ENCODE peak calls at places on chromosomes 5 and 9, in nine cellular contexts. E is WTC11; V is HTR-8/SVneo; X is D341Med; D is ureter; O is activated T-helper 1 cell treated with anti-CD3 and anti-CD28 coated beads, Interleukin-2, amount 50 U/mL, for 16 hours; U is left cardiac atrium; W is fibroblast of mammary gland; P is fibroblast of the conjunctiva. M is an unnamed sample.
A peak's percentile ranks its signal among the peaks of the same experiment; 100 is the strongest.

GRCh38 chr5:50325237-50325832 is 115.8 kb downstream of the EMB start:
- DNase-seq in W (peak; percentile 31), D (no peak), O (no peak), X (peak; percentile 16), U (no peak), P (no peak), V (peak; percentile 47), E (no peak), M (no peak)

GRCh38 chr5:159543326-159543725 is 213.0 kb upstream of the IL12B start:
- DNase-seq in W (no peak), X (no peak), P (no peak), D (no peak), E (no peak), U (no peak), O (no peak), V (no peak), M (no peak)

GRCh38 chr5:103109277-103109676 is 10.7 kb downstream of the GIN1 start:
- DNase-seq in E (no peak), P (no peak), X (no peak), D (no peak), U (no peak), O (no peak), W (no peak), V (no peak), M (no peak)

GRCh38 chr9:130680836-130681768 is 12.5 kb upstream of the EXOSC2 start:
- DNase-seq in P (peak; percentile 41), E (peak; percentile 76), X (peak; percentile 91), U (peak; percentile 88), V (peak; percentile 88), O (peak; percentile 48), W (peak; percentile 83), D (peak; percentile 75), M (peak; percentile 90)

GRCh38 chr5:81203729-81204128 is 29.4 kb upstream of the CKMT2 start:
- DNase-seq in W (no peak), V (no peak), X (no peak), O (no peak), P (no peak), D (no peak), U (no peak), E (no peak), M (no peak)

GRCh38 chr5:32710335-32710858 is 724 bp upstream of the NPR3 start:
- DNase-seq in W (peak; percentile 21), P (no peak), X (peak; percentile 57), D (no peak), U (peak; percentile 53), O (no peak), E (peak; percentile 53), V (peak; percentile 54), M (no peak)

GRCh38 chr9:71767421-71768321 is 642 bp downstream of the CEMIP2 start:
- DNase-seq in E (peak; percentile 40), P (no peak), D (peak; percentile 46), U (peak; percentile 33), V (no peak), O (no peak), W (peak; percentile 26), X (peak; percentile 47), M (no peak)

GRCh38 chr9:130074391-130075115 is 20.8 kb downstream of the GPR107 start:
- DNase-seq in P (no peak), O (no peak), U (no peak), E (no peak), W (no peak), D (no peak), X (peak; percentile 59), V (no peak), M (no peak)

GRCh38 chr9:109012009-109012875 is 1.1 kb downstream of the CTNNAL1 start:
- DNase-seq in U (peak; percentile 68), V (peak; percentile 83), W (peak; percentile 96), E (peak; percentile 57), P (peak; percentile 87), O (peak; percentile 15), X (peak; percentile 20), D (peak; percentile 54), M (peak; percentile 88)

GRCh38 chr5:73338201-73339126 is 110.1 kb downstream of the FOXD1 start:
- DNase-seq in D (no peak), V (no peak), P (peak; percentile 17), W (peak; percentile 37), E (no peak), O (no peak), X (no peak), U (peak; percentile 17), M (peak; percentile 87)

M was measured in osteocyte.